ENCODE peak calls at places on chromosomes 12 and 14, in four cellular contexts. One of them, this sample, is unnamed.

GRCh38 chr12:50662121-50662480 is 101.8 kb upstream of the ATF1 start:
- DNase-seq in activated naive CD8-positive, alpha-beta T cell treated with anti-CD3 and anti-CD28 coated beads, Interleukin-2, amount 10 ng/mL, durations not matched to agents 7 days and 5 days: no peak
- DNase-seq in GM10248: no peak
- DNase-seq in Daoy: no peak
- DNase-seq in this sample: no peak

GRCh38 chr12:130792926-130793849 is 45.9 kb downstream of the STX2 start:
- DNase-seq in activated naive CD8-positive, alpha-beta T cell treated with anti-CD3 and anti-CD28 coated beads, Interleukin-2, amount 10 ng/mL, durations not matched to agents 7 days and 5 days: no peak
- DNase-seq in GM10248: no peak
- DNase-seq in Daoy: no peak
- DNase-seq in this sample: no peak

GRCh38 chr12:64611430-64612286 is 1.4 kb downstream of the RASSF3 start:
- DNase-seq in activated naive CD8-positive, alpha-beta T cell treated with anti-CD3 and anti-CD28 coated beads, Interleukin-2, amount 10 ng/mL, durations not matched to agents 7 days and 5 days: peak; percentile 53
- DNase-seq in GM10248: no peak
- DNase-seq in Daoy: peak; percentile 31
- DNase-seq in this sample: no peak

GRCh38 chr12:79233341-79233761 is 368.8 kb downstream of the SYT1 start:
- DNase-seq in activated naive CD8-positive, alpha-beta T cell treated with anti-CD3 and anti-CD28 coated beads, Interleukin-2, amount 10 ng/mL, durations not matched to agents 7 days and 5 days: no peak
- DNase-seq in GM10248: peak; percentile 15
- DNase-seq in Daoy: no peak
- DNase-seq in this sample: no peak

GRCh38 chr12:60920841-60921495 is 1325.1 kb downstream of the SLC16A7 start:
- DNase-seq in activated naive CD8-positive, alpha-beta T cell treated with anti-CD3 and anti-CD28 coated beads, Interleukin-2, amount 10 ng/mL, durations not matched to agents 7 days and 5 days: no peak
- DNase-seq in GM10248: no peak
- DNase-seq in Daoy: no peak
- DNase-seq in this sample: no peak

GRCh38 chr12:115323223-115323905 is 639.4 kb upstream of the TBX3 start:
- DNase-seq in activated naive CD8-positive, alpha-beta T cell treated with anti-CD3 and anti-CD28 coated beads, Interleukin-2, amount 10 ng/mL, durations not matched to agents 7 days and 5 days: no peak
- DNase-seq in GM10248: no peak
- DNase-seq in Daoy: peak; percentile 28
- DNase-seq in this sample: no peak

GRCh38 chr12:118103231-118103600 is 595 bp downstream of the VSIG10 start:
- DNase-seq in activated naive CD8-positive, alpha-beta T cell treated with anti-CD3 and anti-CD28 coated beads, Interleukin-2, amount 10 ng/mL, durations not matched to agents 7 days and 5 days: no peak
- DNase-seq in GM10248: no peak
- DNase-seq in Daoy: peak; percentile 27
- DNase-seq in this sample: no peak

GRCh38 chr12:94872007-94872653 is 131.4 kb downstream of the NDUFA12 start:
- DNase-seq in activated naive CD8-positive, alpha-beta T cell treated with anti-CD3 and anti-CD28 coated beads, Interleukin-2, amount 10 ng/mL, durations not matched to agents 7 days and 5 days: no peak
- DNase-seq in GM10248: no peak
- DNase-seq in Daoy: no peak
- DNase-seq in this sample: no peak

GRCh38 chr12:31533470-31533869 is 57.5 kb downstream of the DENND5B start:
- DNase-seq in activated naive CD8-positive, alpha-beta T cell treated with anti-CD3 and anti-CD28 coated beads, Interleukin-2, amount 10 ng/mL, durations not matched to agents 7 days and 5 days: no peak
- DNase-seq in GM10248: no peak
- DNase-seq in Daoy: no peak
- DNase-seq in this sample: no peak

GRCh38 chr12:47383942-47384341 is 304.2 kb upstream of the AMIGO2 start:
- DNase-seq in activated naive CD8-positive, alpha-beta T cell treated with anti-CD3 and anti-CD28 coated beads, Interleukin-2, amount 10 ng/mL, durations not matched to agents 7 days and 5 days: no peak
- DNase-seq in GM10248: no peak
- DNase-seq in Daoy: no peak
- DNase-seq in this sample: no peak

GRCh38 chr12:42473561-42473960 is 116.0 kb downstream of the PRICKLE1 start:
- DNase-seq in activated naive CD8-positive, alpha-beta T cell treated with anti-CD3 and anti-CD28 coated beads, Interleukin-2, amount 10 ng/mL, durations not matched to agents 7 days and 5 days: no peak
- DNase-seq in GM10248: no peak
- DNase-seq in Daoy: no peak
- DNase-seq in this sample: no peak

GRCh38 chr12:2396448-2396871 is 343.7 kb downstream of the CACNA1C start:
- DNase-seq in activated naive CD8-positive, alpha-beta T cell treated with anti-CD3 and anti-CD28 coated beads, Interleukin-2, amount 10 ng/mL, durations not matched to agents 7 days and 5 days: no peak
- DNase-seq in GM10248: no peak
- DNase-seq in Daoy: no peak
- DNase-seq in this sample: peak; percentile 38

GRCh38 chr12:46299846-46300245 is 31.0 kb upstream of the SLC38A1 start:
- DNase-seq in activated naive CD8-positive, alpha-beta T cell treated with anti-CD3 and anti-CD28 coated beads, Interleukin-2, amount 10 ng/mL, durations not matched to agents 7 days and 5 days: no peak
- DNase-seq in GM10248: no peak
- DNase-seq in Daoy: no peak
- DNase-seq in this sample: no peak

GRCh38 chr12:106108187-106108816 is 30.5 kb downstream of the NUAK1 start:
- DNase-seq in activated naive CD8-positive, alpha-beta T cell treated with anti-CD3 and anti-CD28 coated beads, Interleukin-2, amount 10 ng/mL, durations not matched to agents 7 days and 5 days: no peak
- DNase-seq in GM10248: no peak
- DNase-seq in Daoy: peak; percentile 71
- DNase-seq in this sample: no peak

GRCh38 chr12:19065223-19065622 is 64.3 kb upstream of the PLEKHA5 start:
- DNase-seq in activated naive CD8-positive, alpha-beta T cell treated with anti-CD3 and anti-CD28 coated beads, Interleukin-2, amount 10 ng/mL, durations not matched to agents 7 days and 5 days: no peak
- DNase-seq in GM10248: no peak
- DNase-seq in Daoy: no peak
- DNase-seq in this sample: no peak

GRCh38 chr12:49842519-49843352 is at the start of gene BCDIN3D:
- DNase-seq in activated naive CD8-positive, alpha-beta T cell treated with anti-CD3 and anti-CD28 coated beads, Interleukin-2, amount 10 ng/mL, durations not matched to agents 7 days and 5 days: peak; percentile 89
- DNase-seq in GM10248: peak; percentile 92
- DNase-seq in Daoy: peak; percentile 98
- DNase-seq in this sample: peak; percentile 93

GRCh38 chr12:16523570-16524331 is 82.2 kb downstream of the LMO3 start:
- DNase-seq in activated naive CD8-positive, alpha-beta T cell treated with anti-CD3 and anti-CD28 coated beads, Interleukin-2, amount 10 ng/mL, durations not matched to agents 7 days and 5 days: no peak
- DNase-seq in GM10248: no peak
- DNase-seq in Daoy: no peak
- DNase-seq in this sample: no peak

GRCh38 chr14:67413806-67414769 is 2.1 kb upstream of the PLEK2 start:
- DNase-seq in activated naive CD8-positive, alpha-beta T cell treated with anti-CD3 and anti-CD28 coated beads, Interleukin-2, amount 10 ng/mL, durations not matched to agents 7 days and 5 days: no peak
- DNase-seq in GM10248: no peak
- DNase-seq in Daoy: peak; percentile 98
- DNase-seq in this sample: no peak

GRCh38 chr14:68971411-68972035 is 7.6 kb downstream of the ACTN1 start:
- DNase-seq in activated naive CD8-positive, alpha-beta T cell treated with anti-CD3 and anti-CD28 coated beads, Interleukin-2, amount 10 ng/mL, durations not matched to agents 7 days and 5 days: no peak
- DNase-seq in GM10248: no peak
- DNase-seq in Daoy: no peak
- DNase-seq in this sample: no peak

GRCh38 chr12:9951026-9951652 is 19.0 kb upstream of the CLEC2A start:
- DNase-seq in activated naive CD8-positive, alpha-beta T cell treated with anti-CD3 and anti-CD28 coated beads, Interleukin-2, amount 10 ng/mL, durations not matched to agents 7 days and 5 days: peak; percentile 47
- DNase-seq in GM10248: no peak
- DNase-seq in Daoy: no peak
- DNase-seq in this sample: no peak

This sample was measured in mucosa of gallbladder.